ENCODE peak calls at places on chromosomes 12 and 14, in four cellular contexts. S is stomach, T is breast epithelium, J is fibroblast of mammary gland. C is an unnamed sample.
A peak's percentile ranks its signal among the peaks of the same experiment; 100 is the strongest.

GRCh38 chr12:88897723-88898122 is 317.5 kb upstream of the KITLG start:
- DNase-seq in S (no peak), T (no peak), J (peak; percentile 5), C (no peak)

GRCh38 chr12:71664411-71665108 is 459 bp downstream of the THAP2 start:
- DNase-seq in S (no peak), T (no peak), J (peak; percentile 23), C (no peak)

GRCh38 chr12:15179672-15180071 is 41.5 kb downstream of the RERG start:
- DNase-seq in S (no peak), T (no peak), J (no peak), C (no peak)

GRCh38 chr12:6104027-6104426 is 20.4 kb downstream of the VWF start:
- DNase-seq in S (no peak), T (no peak), J (no peak), C (no peak)

GRCh38 chr14:52314521-52315354 is 626 bp downstream of the PTGER2 start:
- DNase-seq in S (peak; percentile 34), T (no peak), J (no peak), C (no peak)

GRCh38 chr12:7542813-7543212 is 39.2 kb upstream of the CD163 start:
- DNase-seq in S (no peak), T (no peak), J (peak; percentile 86), C (no peak)

GRCh38 chr14:26596722-26597030 is 1.2 kb downstream of the NOVA1 start:
- DNase-seq in S (no peak), T (no peak), J (peak; percentile 45), C (no peak)

GRCh38 chr12:20376984-20377383 is 8.6 kb downstream of the PDE3A start:
- DNase-seq in S (no peak), T (no peak), J (peak; percentile 50), C (no peak)

GRCh38 chr12:131152587-131152986 is 198.9 kb downstream of the ADGRD1 start:
- DNase-seq in S (no peak), T (no peak), J (no peak), C (no peak)

GRCh38 chr14:75539562-75540478 is 17.6 kb downstream of the BATF start:
- DNase-seq in S (no peak), T (no peak), J (no peak), C (no peak)

GRCh38 chr12:44372259-44372658 is 503.9 kb downstream of the NELL2 start:
- DNase-seq in S (no peak), T (no peak), J (peak; percentile 75), C (no peak)

GRCh38 chr12:130780325-130780724 is 58.7 kb downstream of the STX2 start:
- DNase-seq in S (no peak), T (no peak), J (no peak), C (no peak)

GRCh38 chr12:43896496-43896895 is 60.6 kb downstream of the TMEM117 start:
- DNase-seq in S (no peak), T (no peak), J (no peak), C (no peak)

GRCh38 chr14:101858791-101859537 is 97.5 kb downstream of the PPP2R5C start:
- DNase-seq in S (no peak), T (no peak), J (no peak), C (no peak)

GRCh38 chr12:48788522-48788851 is 402 bp downstream of the ADCY6 start:
- DNase-seq in S (no peak), T (no peak), J (no peak), C (peak; percentile 43)

GRCh38 chr12:20434993-20435392 is 66.7 kb downstream of the PDE3A start:
- DNase-seq in S (no peak), T (no peak), J (peak; percentile 18), C (no peak)

GRCh38 chr14:89669209-89669608 is 252.2 kb upstream of the FOXN3 start:
- DNase-seq in S (no peak), T (no peak), J (no peak), C (no peak)

GRCh38 chr14:55053018-55053417 is 1.6 kb downstream of the MAPK1IP1L start:
- DNase-seq in S (no peak), T (no peak), J (no peak), C (no peak)

GRCh38 chr14:53273671-53274072 is 120.5 kb upstream of the DDHD1 start:
- DNase-seq in S (no peak), T (no peak), J (peak; percentile 69), C (no peak)

GRCh38 chr12:43444940-43445564 is 107.0 kb downstream of the ADAMTS20 start:
- DNase-seq in S (peak; percentile 51), T (no peak), J (peak; percentile 70), C (no peak)

GRCh38 chr14:92456215-92457017 is 57.2 kb upstream of the RIN3 start:
- DNase-seq in S (peak; percentile 31), T (no peak), J (peak; percentile 78), C (no peak)

GRCh38 chr14:69002069-69002468 is 23.0 kb upstream of the ACTN1 start:
- DNase-seq in S (peak; percentile 56), T (no peak), J (peak; percentile 41), C (no peak)

GRCh38 chr12:20212036-20212435 is 156.3 kb upstream of the PDE3A start:
- DNase-seq in S (no peak), T (no peak), J (peak; percentile 72), C (no peak)

GRCh38 chr12:123807670-123808069 is 45.6 kb downstream of the DNAH10 start:
- DNase-seq in S (no peak), T (no peak), J (no peak), C (no peak)

GRCh38 chr14:69644814-69645213 is 33.4 kb downstream of the SUSD6 start:
- DNase-seq in S (no peak), T (no peak), J (no peak), C (no peak)

GRCh38 chr12:92107621-92108131 is 38.0 kb downstream of the BTG1 start:
- DNase-seq in S (no peak), T (no peak), J (no peak), C (no peak)

GRCh38 chr14:50920482-50921225 is 23.6 kb downstream of the PYGL start:
- DNase-seq in S (no peak), T (no peak), J (peak; percentile 89), C (no peak)

GRCh38 chr12:133129368-133130037 is 571 bp downstream of the ZNF891 start:
- DNase-seq in S (no peak), T (no peak), J (peak; percentile 42), C (no peak)

GRCh38 chr14:91205449-91205848 is 39.1 kb downstream of the GPR68 start:
- DNase-seq in S (no peak), T (no peak), J (no peak), C (no peak)

GRCh38 chr14:75542585-75543091 is 20.4 kb downstream of the BATF start:
- DNase-seq in S (peak; percentile 67), T (peak; percentile 57), J (peak; percentile 15), C (no peak)

GRCh38 chr14:75198291-75198933 is 22.0 kb upstream of the TMED10 start:
- DNase-seq in S (peak; percentile 52), T (no peak), J (no peak), C (no peak)

GRCh38 chr12:57844725-57845477 is 1.6 kb downstream of the CTDSP2 start:
- DNase-seq in S (peak; percentile 58), T (peak; percentile 65), J (peak; percentile 94), C (no peak)

GRCh38 chr14:38578278-38578681 is 322.4 kb upstream of the CLEC14A start:
- DNase-seq in S (no peak), T (no peak), J (peak; percentile 42), C (no peak)

GRCh38 chr12:112616469-112617190 is 174.9 kb upstream of the RPH3A start:
- DNase-seq in S (no peak), T (no peak), J (no peak), C (no peak)

GRCh38 chr12:47244730-47245285 is 165.0 kb upstream of the AMIGO2 start:
- DNase-seq in S (no peak), T (no peak), J (no peak), C (no peak)

GRCh38 chr14:64702493-64703392 is 1.5 kb upstream of the PLEKHG3 start:
- DNase-seq in S (peak; percentile 80), T (peak; percentile 67), J (no peak), C (peak; percentile 78)

GRCh38 chr12:124440031-124440626 is 127.3 kb downstream of the NCOR2 start:
- DNase-seq in S (no peak), T (no peak), J (no peak), C (no peak)

GRCh38 chr12:46963977-46964376 is 115.4 kb upstream of the PCED1B start:
- DNase-seq in S (no peak), T (peak; percentile 60), J (peak; percentile 52), C (no peak)

GRCh38 chr14:86462193-86462592 is 932.2 kb downstream of the FLRT2 start:
- DNase-seq in S (no peak), T (no peak), J (peak; percentile 26), C (no peak)

DNA sequence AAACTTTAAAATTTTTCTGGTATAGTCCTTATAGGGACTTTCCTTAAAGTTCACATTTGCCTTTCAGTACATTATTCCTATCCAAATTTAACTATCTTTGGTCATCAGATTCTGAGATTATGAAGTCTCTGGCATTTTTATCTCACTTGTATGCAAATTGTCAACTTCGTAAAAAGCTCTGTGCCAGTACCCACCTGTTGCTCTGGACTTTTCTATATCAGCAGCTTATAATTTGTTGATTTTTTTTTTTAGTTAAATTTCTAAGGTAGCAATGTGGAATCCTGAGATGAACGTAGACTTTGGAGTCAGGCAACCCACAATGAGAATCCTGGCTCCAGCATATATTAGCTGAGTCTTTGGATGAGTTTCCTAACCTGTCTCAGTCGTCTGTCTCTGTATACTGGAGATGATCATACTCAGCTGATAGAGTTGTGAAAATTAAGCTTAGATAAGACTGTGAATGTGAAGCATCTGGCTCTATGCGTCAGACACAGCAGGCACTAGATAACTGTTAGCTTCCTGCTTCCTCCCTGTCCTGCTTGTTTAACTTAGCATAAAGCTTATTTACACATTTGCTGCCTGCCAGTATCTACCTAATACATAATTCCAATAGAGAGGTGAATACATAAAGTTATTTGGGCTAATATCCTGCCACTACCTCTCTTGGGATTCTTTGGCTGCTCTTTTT is 59.8 kb downstream of the MARK3 start:
- DNase-seq in S (no peak), T (no peak), J (peak; percentile 27), C (no peak)
- TF ChIP-seq CTCF in S (no peak), T (no peak), J (no peak), C (no peak)

GRCh38 chr14:28677381-28677780 is 89.2 kb upstream of the FOXG1 start:
- DNase-seq in S (no peak), T (no peak), J (no peak), C (no peak)

GRCh38 chr14:28673056-28673455 is 93.5 kb upstream of the FOXG1 start:
- DNase-seq in S (no peak), T (no peak), J (peak; percentile 58), C (no peak)

GRCh38 chr14:28678887-28679286 is 87.7 kb upstream of the FOXG1 start:
- DNase-seq in S (no peak), T (no peak), J (no peak), C (no peak)

GRCh38 chr14:28671425-28671824 is 95.2 kb upstream of the FOXG1 start:
- DNase-seq in S (no peak), T (no peak), J (peak; percentile 85), C (no peak)

GRCh38 chr14:28676481-28676880 is 90.1 kb upstream of the FOXG1 start:
- DNase-seq in S (no peak), T (no peak), J (peak; percentile 98), C (no peak)
- TF ChIP-seq CTCF in S (no peak), T (no peak), J (no peak), C (no peak)

GRCh38 chr12:54004063-54004840 is 4.3 kb downstream of the HOXC9 start:
- DNase-seq in S (no peak), T (no peak), J (peak; percentile 52), C (no peak)
- TF ChIP-seq CTCF in S (no peak), T (no peak), J (peak; percentile 18), C (no peak)

GRCh38 chr12:2376855-2377657 is 324.3 kb downstream of the CACNA1C start:
- DNase-seq in S (no peak), T (no peak), J (no peak), C (no peak)
- TF ChIP-seq CTCF in S (no peak), T (no peak), J (no peak), C (no peak)